ENCODE peak calls at places on chromosomes 7 and 10, in nine cellular contexts. H is psoas muscle, G is spleen, X is ovary, E is Peyer's patch, J is tibial nerve, N is hepatocyte, R is transverse colon, F is stomach. S is an unnamed sample.
A peak's percentile ranks its signal among the peaks of the same experiment; 100 is the strongest.

GRCh38 chr10:116669080-116669479 is 48.3 kb downstream of the PNLIPRP2 start:
- DNase-seq in X (no peak), R (no peak), F (no peak), E (no peak), J (no peak), H (no peak), G (no peak), N (no peak), S (no peak)

GRCh38 chr10:63738410-63738809 is 217.2 kb downstream of the REEP3 start:
- DNase-seq in N (peak; percentile 80), R (no peak), H (no peak), J (no peak), X (no peak), F (no peak), E (no peak), G (no peak), S (peak; percentile 77)

GRCh38 chr10:6716521-6716920 is 136.4 kb upstream of the PRKCQ start:
- DNase-seq in F (no peak), N (no peak), G (no peak), J (no peak), H (no peak), X (no peak), E (no peak), R (no peak), S (peak; percentile 19)

GRCh38 chr10:126009590-126009989 is 113.2 kb downstream of the FANK1 start:
- DNase-seq in G (no peak), J (no peak), N (no peak), F (no peak), R (no peak), H (no peak), X (no peak), E (no peak), S (no peak)

GRCh38 chr7:17311952-17312351 is 13.5 kb downstream of the AHR start:
- DNase-seq in F (no peak), X (no peak), J (no peak), E (no peak), H (no peak), R (no peak), G (peak; percentile 36), N (no peak), S (no peak)

GRCh38 chr7:99102809-99103690 is 40.9 kb downstream of the SMURF1 start:
- DNase-seq in E (no peak), X (no peak), G (no peak), N (no peak), R (no peak), J (no peak), F (no peak), H (no peak), S (no peak)

GRCh38 chr10:125114761-125115391 is 45.5 kb downstream of the CTBP2 start:
- DNase-seq in N (no peak), H (no peak), R (no peak), J (no peak), F (no peak), E (no peak), G (no peak), X (no peak), S (peak; percentile 62)

GRCh38 chr10:10533417-10533816 is 484.3 kb upstream of the CELF2 start:
- DNase-seq in E (no peak), J (no peak), X (no peak), H (no peak), R (no peak), G (no peak), F (no peak), N (peak; percentile 37), S (no peak)

GRCh38 chr7:25031007-25031406 is 51.0 kb upstream of the OSBPL3 start:
- DNase-seq in J (no peak), X (no peak), N (no peak), H (no peak), R (peak; percentile 48), G (no peak), E (peak; percentile 40), F (no peak), S (no peak)

GRCh38 chr10:35481421-35481820 is 123.7 kb upstream of the GJD4 start:
- DNase-seq in J (no peak), E (no peak), X (no peak), N (no peak), R (no peak), F (no peak), G (no peak), H (no peak), S (no peak)

GRCh38 chr7:144830811-144831210 is 5.0 kb downstream of the TPK1 start:
- DNase-seq in F (no peak), G (no peak), R (no peak), H (no peak), X (no peak), N (peak; percentile 8), E (no peak), J (no peak), S (peak; percentile 37)

GRCh38 chr10:114045071-114045737 is 1.5 kb downstream of the ADRB1 start:
- DNase-seq in F (peak; percentile 51), G (peak; percentile 89), R (peak; percentile 23), N (peak; percentile 71), X (no peak), E (no peak), H (peak; percentile 29), J (no peak), S (peak; percentile 52)

DNA sequence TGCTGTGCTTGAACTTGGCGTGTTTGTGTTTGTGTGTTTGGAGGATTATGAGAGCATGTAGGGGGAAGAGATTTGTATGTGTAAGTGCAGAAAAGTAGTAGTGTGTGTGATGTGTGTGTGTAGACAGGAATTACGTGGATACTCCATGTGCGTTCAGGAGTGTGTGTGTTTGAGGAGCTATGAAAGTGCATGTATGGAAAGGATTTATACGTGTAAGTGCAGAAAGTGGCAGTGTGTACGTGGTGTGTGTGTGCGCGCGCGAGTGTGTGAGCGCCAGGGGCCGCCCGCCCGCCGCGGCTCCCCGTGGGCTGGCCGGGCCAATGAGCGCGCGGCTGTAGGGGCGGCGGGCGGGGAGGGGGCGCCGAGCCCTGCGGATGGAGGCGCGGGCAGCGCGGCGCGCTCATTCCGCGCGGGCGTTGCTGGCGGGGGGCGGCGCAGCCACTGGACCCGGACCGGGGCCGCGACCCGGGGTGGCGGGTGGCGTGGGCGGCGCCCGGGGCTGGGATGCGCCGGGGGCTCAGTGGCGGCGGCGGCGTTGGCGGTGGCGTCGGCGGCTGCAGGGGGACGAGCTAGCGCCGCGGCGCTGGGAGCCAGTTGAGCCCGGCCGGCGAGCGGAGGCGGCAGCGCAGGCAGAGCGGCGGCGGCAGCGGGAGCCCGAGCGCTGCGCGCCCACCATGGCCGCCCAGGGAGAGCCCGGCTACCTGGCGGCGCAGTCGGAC is at the start of gene BICC1:
- DNase-seq in N (peak; percentile 76), X (peak; percentile 71), F (no peak), H (peak; percentile 61), G (peak; percentile 79), R (peak; percentile 33), E (no peak), J (peak; percentile 40), S (peak; percentile 74)
- H3K27ac ChIP-seq in N (peak within 1 kb of the TSS; percentile 85), X (peak within 1 kb of the TSS; percentile 93), F (peak within 1 kb of the TSS; percentile 72), H (peak within 1 kb of the TSS; percentile 81), G (peak within 1 kb of the TSS; percentile 74), R (peak within 1 kb of the TSS; percentile 82), E (peak within 1 kb of the TSS; percentile 66), J (peak within 1 kb of the TSS; percentile 48), S (peak within 1 kb of the TSS; percentile 74)

DNA sequence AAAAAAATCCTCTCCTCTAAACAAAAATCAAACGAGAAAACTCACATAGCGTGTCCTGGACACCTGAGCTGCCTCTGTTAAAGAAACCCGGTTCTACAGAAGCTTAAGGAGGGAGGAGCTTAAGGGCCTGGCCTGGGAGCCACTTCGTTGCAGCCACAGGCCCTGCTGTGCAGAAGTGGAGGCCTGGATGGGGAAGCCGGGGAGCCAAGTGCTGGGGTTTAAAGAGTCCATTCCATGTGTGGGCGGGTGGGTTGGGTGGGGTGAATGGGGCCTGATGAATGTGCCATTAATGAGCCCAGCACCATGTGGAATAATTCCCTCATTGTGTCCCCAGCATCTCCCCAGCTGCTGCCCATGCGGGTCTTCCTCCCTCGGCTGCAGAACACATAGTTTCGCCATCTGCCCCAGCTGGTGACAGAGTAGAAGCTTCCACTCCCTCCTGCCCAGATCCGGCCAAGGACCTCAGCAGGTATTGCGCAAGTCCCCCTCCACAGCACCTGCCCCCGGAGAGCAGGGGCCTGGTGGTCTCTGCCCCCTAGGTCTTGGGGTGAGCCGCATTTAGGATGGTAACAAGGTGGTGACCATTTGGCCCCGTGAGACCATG is 127.8 kb upstream of the BTBD16 start:
- DNase-seq in X (no peak), J (no peak), G (no peak), E (no peak), N (no peak), H (no peak), F (no peak), R (no peak), S (no peak)
- H3K4me1 ChIP-seq in X (peaks cover 23% of the 10 kb centered on the region), J (peaks cover 52% of the 10 kb centered on the region), G (peaks cover 6% of the 10 kb centered on the region), E (no peaks in the 10 kb centered on the region), N (peaks cover 27% of the 10 kb centered on the region), H (peaks cover 71% of the 10 kb centered on the region), F (peaks cover 63% of the 10 kb centered on the region), R (peaks cover 33% of the 10 kb centered on the region), S (peaks cover 54% of the 10 kb centered on the region)

DNA sequence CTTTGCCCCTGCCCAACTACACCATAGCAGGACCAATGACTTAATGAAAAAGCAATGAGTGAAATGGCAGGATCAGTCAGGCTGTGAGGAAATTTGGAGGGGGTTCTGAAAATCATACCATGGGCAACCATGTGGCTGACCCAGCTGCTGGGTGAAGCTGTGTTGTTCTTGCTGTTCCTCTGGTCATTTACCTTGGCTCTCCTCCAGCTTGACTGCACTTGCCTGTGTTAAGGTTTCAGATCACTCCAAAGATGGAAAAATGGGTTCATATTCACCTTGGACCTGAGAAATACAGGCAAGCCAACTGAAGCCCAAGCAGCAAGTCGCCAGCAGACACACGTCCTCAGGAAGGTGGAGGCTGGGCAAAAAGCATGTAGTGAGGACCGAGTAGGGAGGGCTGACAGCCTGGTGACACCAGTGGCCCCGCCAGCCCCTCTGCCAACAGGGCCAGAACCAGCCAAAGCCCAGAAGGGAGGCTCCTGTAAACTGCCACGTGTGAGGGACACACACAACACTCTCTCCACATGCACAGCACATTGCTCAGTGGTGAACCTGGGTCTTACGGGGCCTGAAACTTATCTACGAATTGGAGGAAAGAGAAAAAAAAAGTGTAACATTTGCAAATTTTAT is 40.1 kb downstream of the PARP12 start:
- DNase-seq in F (no peak), E (no peak), J (no peak), H (no peak), X (no peak), R (no peak), G (no peak), N (no peak), S (no peak)
- TF ChIP-seq CTCF in F (no peak), E (no peak), J (no peak), H (no peak), X (no peak), R (no peak), G (no peak), N (no peak), S (no peak)

GRCh38 chr7:101233907-101234547 is 3.6 kb downstream of the CLDN15 start:
- DNase-seq in E (no peak), R (no peak), X (no peak), N (no peak), F (peak; percentile 70), H (no peak), J (no peak), G (peak; percentile 68), S (no peak)

GRCh38 chr7:101234636-101235035 is 3.0 kb downstream of the CLDN15 start:
- DNase-seq in J (no peak), R (peak; percentile 58), E (no peak), X (no peak), N (no peak), F (peak; percentile 49), H (no peak), G (no peak), S (no peak)

GRCh38 chr7:101236292-101236691 is 1.3 kb downstream of the CLDN15 start:
- DNase-seq in G (peak; percentile 76), J (no peak), F (no peak), E (no peak), H (no peak), N (peak; percentile 8), R (no peak), X (no peak), S (no peak)

GRCh38 chr7:101235522-101235921 is 2.1 kb downstream of the CLDN15 start:
- DNase-seq in H (no peak), G (peak; percentile 66), J (no peak), R (peak; percentile 82), N (no peak), E (no peak), F (no peak), X (no peak), S (no peak)

GRCh38 chr7:101235050-101235449 is 2.6 kb downstream of the CLDN15 start:
- DNase-seq in H (no peak), R (no peak), E (no peak), G (no peak), N (no peak), X (no peak), J (no peak), F (no peak), S (no peak)
- H3K27ac ChIP-seq in H (no peak overlapping the region), R (peak overlapping the region; percentile 85), E (no peak overlapping the region), G (no peak overlapping the region), N (no peak overlapping the region), X (no peak overlapping the region), J (no peak overlapping the region), F (peak overlapping the region; percentile 7), S (no peak overlapping the region)

S was measured in cardiac muscle cell.